ENCODE peak calls at places on chromosomes 2 and 18, in ten cellular contexts. Q is WERI-Rb-1; N is mesenchymal stem cell; L is choroid plexus epithelial cell; T is naive thymus-derived CD4-positive, alpha-beta T cell; G is cardiac fibroblast; Y is AG04450; R is suprapubic skin; J is pancreas; W is brain microvascular endothelial cell. E is an unnamed sample.

GRCh38 chr18:37006742-37007141 is 177.8 kb downstream of the KIAA1328 start:
- DNase-seq in G (no peak), T (no peak), N (no peak), Q (no peak), L (no peak), R (no peak), W (no peak), Y (no peak), J (no peak), E (no peak)

GRCh38 chr2:65097844-65098243 is 32.1 kb downstream of the RAB1A start:
- DNase-seq in G (no peak), N (no peak), R (no peak), W (no peak), Y (no peak), J (no peak), L (no peak), T (no peak), Q (no peak), E (no peak)

GRCh38 chr18:22230403-22231042 is 61.1 kb downstream of the GATA6 start:
- DNase-seq in L (peak; percentile 80), N (peak; percentile 47), Y (peak; percentile 71), G (peak; percentile 68), T (no peak), Q (no peak), W (peak; percentile 90), R (no peak), J (no peak), E (no peak)

GRCh38 chr2:65026640-65027464 is 29.4 kb upstream of the CEP68 start:
- DNase-seq in N (no peak), L (no peak), Y (no peak), Q (no peak), T (no peak), R (no peak), J (no peak), G (no peak), W (no peak), E (no peak)

GRCh38 chr18:63982361-63982760 is 12.5 kb downstream of the SERPINB8 start:
- DNase-seq in T (no peak), L (no peak), W (no peak), R (no peak), N (no peak), G (no peak), J (no peak), Q (no peak), Y (no peak), E (no peak)

GRCh38 chr2:64750817-64751285 is 97.1 kb upstream of the SERTAD2 start:
- DNase-seq in T (peak; percentile 96), Q (peak; percentile 100), W (peak; percentile 99), G (peak; percentile 100), L (peak; percentile 100), Y (peak; percentile 100), R (peak; percentile 100), J (peak; percentile 99), N (peak; percentile 100), E (peak; percentile 95)

GRCh38 chr2:134122610-134123009 is 131.3 kb upstream of the MGAT5 start:
- DNase-seq in N (no peak), G (no peak), L (no peak), W (no peak), R (no peak), Y (no peak), Q (peak; percentile 28), T (peak; percentile 33), J (no peak), E (peak; percentile 42)

GRCh38 chr2:189096769-189097447 is 82.7 kb downstream of the COL5A2 start:
- DNase-seq in G (peak; percentile 90), T (no peak), Q (no peak), W (peak; percentile 81), J (no peak), R (no peak), N (peak; percentile 76), Y (peak; percentile 71), L (peak; percentile 95), E (no peak)

GRCh38 chr2:65436825-65437221 is 4.4 kb upstream of the SPRED2 start:
- DNase-seq in W (no peak), R (no peak), N (no peak), T (no peak), L (peak; percentile 73), J (no peak), G (no peak), Q (peak; percentile 28), Y (no peak), E (no peak)

GRCh38 chr2:42813773-42814172 is 21.4 kb upstream of the HAAO start:
- DNase-seq in L (no peak), G (no peak), W (no peak), Q (no peak), T (no peak), R (no peak), Y (no peak), J (no peak), N (no peak), E (no peak)

GRCh38 chr18:78682716-78683115 is 296.9 kb upstream of the SALL3 start:
- DNase-seq in W (no peak), R (no peak), Q (no peak), L (no peak), T (no peak), G (no peak), Y (no peak), J (no peak), N (no peak), E (no peak)

GRCh38 chr2:133802366-133802765 is 234.1 kb upstream of the NCKAP5 start:
- DNase-seq in Q (no peak), Y (no peak), G (no peak), L (no peak), J (no peak), T (no peak), R (no peak), N (no peak), W (no peak), E (no peak)

GRCh38 chr18:36511791-36512352 is 214.4 kb downstream of the FHOD3 start:
- DNase-seq in L (no peak), W (no peak), J (no peak), N (no peak), R (no peak), Y (no peak), G (peak; percentile 62), T (no peak), Q (no peak), E (no peak)

GRCh38 chr18:398866-399637 is 101.4 kb downstream of the COLEC12 start:
- DNase-seq in L (no peak), W (no peak), J (no peak), Q (peak; percentile 26), T (no peak), Y (no peak), R (no peak), G (no peak), N (no peak), E (no peak)

DNA sequence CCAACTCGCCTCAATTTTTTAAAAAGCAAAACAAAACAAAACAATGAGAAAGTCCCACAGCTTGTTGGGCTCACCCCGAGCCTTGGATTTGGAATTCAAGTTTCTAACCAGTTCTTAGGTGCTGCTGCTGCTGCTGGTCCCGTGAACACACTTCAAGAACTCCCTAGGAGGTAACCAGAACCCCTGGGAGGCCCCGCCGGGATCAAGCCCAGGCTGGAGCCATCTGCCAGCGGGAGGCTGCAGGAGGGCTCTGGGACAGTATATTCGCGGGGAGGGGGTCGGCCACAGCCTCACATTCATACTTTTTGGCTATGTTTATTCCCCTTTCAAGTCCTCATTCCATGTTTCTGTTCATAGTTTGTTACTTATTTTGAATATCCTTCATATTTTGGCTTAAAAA is 223.4 kb downstream of the TFCP2L1 start:
- DNase-seq in T (no peak), Q (peak; percentile 26), Y (no peak), R (no peak), L (no peak), W (no peak), N (no peak), J (no peak), G (no peak), E (no peak)
- H3K4me3 ChIP-seq in T (no peak overlapping the region), Q (no peak overlapping the region), Y (no peak overlapping the region), R (no peak overlapping the region), L (no peak overlapping the region), W (no peak overlapping the region), N (no peak overlapping the region), J (no peak overlapping the region), G (no peak overlapping the region), E (no peak overlapping the region)

DNA sequence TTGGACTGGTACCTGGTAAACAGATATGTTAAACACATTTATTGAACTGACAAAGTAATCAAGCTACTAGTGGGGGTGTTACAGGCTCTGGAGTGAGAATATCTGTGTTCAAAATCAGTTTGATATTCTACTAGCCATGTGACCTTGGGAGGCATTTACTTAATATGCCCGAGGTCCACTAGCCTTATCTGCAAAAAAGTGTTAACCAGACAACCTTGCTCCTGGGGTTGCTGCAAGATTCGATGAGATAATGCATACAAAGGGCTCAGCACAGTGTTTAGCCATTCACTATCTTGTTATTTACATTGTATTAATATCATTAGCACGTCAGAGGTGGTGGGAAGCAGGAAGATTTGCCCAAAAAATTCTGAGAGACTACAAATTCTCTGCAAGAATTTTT is 103.3 kb downstream of the CDH2 start:
- DNase-seq in W (no peak), R (no peak), J (no peak), N (no peak), T (no peak), L (no peak), Q (no peak), G (no peak), Y (no peak), E (no peak)
- H3K4me3 ChIP-seq in W (no peak overlapping the region), R (no peak overlapping the region), J (no peak overlapping the region), N (no peak overlapping the region), T (no peak overlapping the region), L (no peak overlapping the region), Q (no peak overlapping the region), G (no peak overlapping the region), Y (no peak overlapping the region), E (no peak overlapping the region)

GRCh38 chr2:68465081-68465916 is 1.8 kb downstream of the FBXO48 start:
- DNase-seq in N (peak; percentile 48), T (no peak), W (no peak), Y (no peak), G (no peak), J (no peak), Q (no peak), R (no peak), L (peak; percentile 24), E (no peak)

GRCh38 chr2:68468801-68469200 is 1.4 kb downstream of the APLF start:
- DNase-seq in R (no peak), L (no peak), N (no peak), T (no peak), W (no peak), J (no peak), Q (no peak), G (no peak), Y (no peak), E (no peak)

GRCh38 chr2:68466778-68467076 is 367 bp downstream of the FBXO48 start:
- DNase-seq in G (no peak), Q (no peak), J (no peak), W (no peak), R (no peak), T (no peak), Y (no peak), N (no peak), L (no peak), E (no peak)

GRCh38 chr2:68466361-68466777 is 725 bp downstream of the FBXO48 start:
- DNase-seq in Q (peak; percentile 27), Y (peak; percentile 38), N (peak; percentile 73), J (peak; percentile 21), W (peak; percentile 47), R (no peak), T (peak; percentile 72), L (peak; percentile 74), G (peak; percentile 56), E (peak; percentile 58)

GRCh38 chr2:68467077-68467960 is at the start of the genes APLF and FBXO48:
- DNase-seq in R (peak; percentile 99), J (peak; percentile 98), N (peak; percentile 100), T (peak; percentile 99), G (peak; percentile 99), Q (peak; percentile 99), Y (peak; percentile 97), W (peak; percentile 99), L (peak; percentile 99), E (peak; percentile 99)
- H3K4me3 ChIP-seq in R (peak within 1 kb of the TSS; percentile 97), J (peak within 1 kb of the TSS; percentile 74), N (peak within 1 kb of the TSS; percentile 97), T (peak within 1 kb of the TSS; percentile 99), G (peak within 1 kb of the TSS; percentile 96), Q (peak within 1 kb of the TSS; percentile 92), Y (peak within 1 kb of the TSS; percentile 98), W (peak within 1 kb of the TSS; percentile 94), L (peak within 1 kb of the TSS; percentile 86), E (peak within 1 kb of the TSS; percentile 88)

GRCh38 chr2:160062283-160063005 is at the start of gene PLA2R1:
- DNase-seq in Q (no peak), W (no peak), J (peak; percentile 29), R (peak; percentile 89), N (peak; percentile 57), L (peak; percentile 75), G (peak; percentile 82), Y (no peak), T (no peak), E (no peak)
- H3K4me3 ChIP-seq in Q (no peak within 1 kb of the TSS), W (peak within 1 kb of the TSS; percentile 75), J (peak within 1 kb of the TSS; percentile 63), R (peak within 1 kb of the TSS; percentile 86), N (peak within 1 kb of the TSS; percentile 84), L (peak within 1 kb of the TSS; percentile 80), G (peak within 1 kb of the TSS; percentile 71), Y (peak within 1 kb of the TSS; percentile 65), T (peak within 1 kb of the TSS; percentile 33), E (no peak within 1 kb of the TSS)

E was measured in Jurkat, Clone E6-1.